ENCODE peak calls at places on chromosomes 6 and 20, in five cellular contexts. K is heart right ventricle, T is fibroblast of lung, A is MM.1S, Y is HCT116. N is an unnamed sample.

GRCh38 chr6:44504321-44504761 is 116.8 kb downstream of the CDC5L start:
- DNase-seq in K (no peak), T (peak; percentile 63), A (no peak), Y (no peak), N (no peak)

GRCh38 chr6:158237656-158238055 is 69.5 kb downstream of the GTF2H5 start:
- DNase-seq in K (no peak), T (no peak), A (no peak), Y (no peak), N (no peak)

GRCh38 chr20:50215917-50216316 is 25.3 kb downstream of the CEBPB start:
- DNase-seq in K (no peak), T (no peak), A (no peak), Y (no peak), N (no peak)

GRCh38 chr6:45923831-45924391 is 91.7 kb downstream of the CLIC5 start:
- DNase-seq in K (no peak), T (peak; percentile 74), A (peak; percentile 24), Y (no peak), N (no peak)

GRCh38 chr6:13725570-13725969 is 13.9 kb upstream of the RANBP9 start:
- DNase-seq in K (no peak), T (no peak), A (no peak), Y (peak; percentile 92), N (peak; percentile 69)

GRCh38 chr6:170444056-170444505 is 109.0 kb downstream of the PSMB1 start:
- DNase-seq in K (no peak), T (no peak), A (peak; percentile 60), Y (no peak), N (no peak)

GRCh38 chr6:29602564-29603361 is 17.8 kb downstream of the OR2H2 start:
- DNase-seq in K (no peak), T (peak; percentile 16), A (peak; percentile 12), Y (peak; percentile 6), N (no peak)

GRCh38 chr20:62050166-62051120 is 15.2 kb downstream of the TAF4 start:
- DNase-seq in K (no peak), T (no peak), A (no peak), Y (no peak), N (no peak)

GRCh38 chr6:155245871-155246270 is 17.9 kb upstream of the CLDN20 start:
- DNase-seq in K (no peak), T (peak; percentile 27), A (no peak), Y (no peak), N (no peak)

GRCh38 chr20:40251284-40251932 is 437.6 kb downstream of the MAFB start:
- DNase-seq in K (no peak), T (peak; percentile 36), A (peak; percentile 23), Y (peak; percentile 37), N (no peak)

GRCh38 chr20:50704971-50705370 is 13.6 kb upstream of the RIPOR3 start:
- DNase-seq in K (no peak), T (no peak), A (no peak), Y (no peak), N (no peak)

DNA sequence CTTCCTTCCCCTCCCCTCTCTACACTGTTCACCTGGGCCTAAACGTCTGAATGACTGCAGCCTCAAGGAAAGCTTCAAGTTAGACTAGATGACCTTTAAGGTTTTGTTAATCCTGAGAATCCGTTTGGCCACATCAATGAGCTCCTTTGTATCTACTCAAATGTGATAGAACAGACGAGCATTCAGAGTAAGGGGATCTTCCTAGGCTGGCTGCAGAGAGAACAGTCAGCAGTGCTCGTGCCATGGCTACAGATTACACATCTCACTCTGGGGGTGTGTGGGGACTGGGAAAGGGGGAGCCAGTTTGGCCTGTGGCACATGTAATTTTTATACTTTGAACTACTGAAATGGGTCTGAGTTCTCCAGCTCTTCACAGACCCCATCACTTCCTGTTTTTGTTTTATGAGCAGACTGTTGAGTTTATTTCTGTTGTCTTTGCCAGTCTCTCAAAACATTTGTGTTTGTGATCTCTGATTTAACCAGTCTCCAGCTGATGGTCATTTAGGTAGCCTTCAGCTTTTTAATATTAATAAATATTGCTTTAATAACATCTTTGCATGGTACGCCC is 50.9 kb downstream of the KCNS1 start:
- DNase-seq in K (no peak), T (no peak), A (no peak), Y (no peak), N (no peak)
- H3K4me1 ChIP-seq in K (peaks cover 43% of the 10 kb centered on the region), T (peaks cover 5% of the 10 kb centered on the region), A (peaks cover 61% of the 10 kb centered on the region), Y (no peaks in the 10 kb centered on the region), N (peaks cover 65% of the 10 kb centered on the region)

GRCh38 chr6:53336070-53336469 is 12.7 kb downstream of the ELOVL5 start:
- DNase-seq in K (no peak), T (no peak), A (no peak), Y (no peak), N (no peak)
- H3K4me1 ChIP-seq in K (peaks cover 67% of the 10 kb centered on the region), T (no peaks in the 10 kb centered on the region), A (peaks cover 45% of the 10 kb centered on the region), Y (peaks cover 6% of the 10 kb centered on the region), N (peaks cover 99% of the 10 kb centered on the region)

GRCh38 chr6:157155838-157156237 is 167.5 kb downstream of the TMEM242 start:
- DNase-seq in K (no peak), T (peak; percentile 66), A (no peak), Y (no peak), N (no peak)

GRCh38 chr6:157159339-157159738 is 164.0 kb downstream of the TMEM242 start:
- DNase-seq in K (no peak), T (no peak), A (no peak), Y (no peak), N (no peak)

GRCh38 chr6:157157228-157157627 is 166.1 kb downstream of the TMEM242 start:
- DNase-seq in K (no peak), T (no peak), A (no peak), Y (no peak), N (no peak)

GRCh38 chr6:157158897-157159296 is 164.4 kb downstream of the TMEM242 start:
- DNase-seq in K (no peak), T (no peak), A (no peak), Y (no peak), N (no peak)

GRCh38 chr6:157158456-157158855 is 164.9 kb downstream of the TMEM242 start:
- DNase-seq in K (no peak), T (no peak), A (no peak), Y (no peak), N (no peak)
- H3K4me1 ChIP-seq in K (peaks cover 21% of the 10 kb centered on the region), T (no peaks in the 10 kb centered on the region), A (no peaks in the 10 kb centered on the region), Y (no peaks in the 10 kb centered on the region), N (no peaks in the 10 kb centered on the region)

GRCh38 chr20:890671-891070 is 25.5 kb downstream of the ANGPT4 start:
- DNase-seq in K (no peak), T (no peak), A (no peak), Y (no peak), N (no peak)

GRCh38 chr20:889110-889509 is 27.0 kb downstream of the ANGPT4 start:
- DNase-seq in K (no peak), T (no peak), A (no peak), Y (no peak), N (no peak)

GRCh38 chr20:887137-887536 is 29.0 kb downstream of the ANGPT4 start:
- DNase-seq in K (no peak), T (no peak), A (no peak), Y (no peak), N (no peak)

GRCh38 chr20:889932-890463 is 26.1 kb downstream of the ANGPT4 start:
- DNase-seq in K (no peak), T (no peak), A (no peak), Y (no peak), N (no peak)

DNA sequence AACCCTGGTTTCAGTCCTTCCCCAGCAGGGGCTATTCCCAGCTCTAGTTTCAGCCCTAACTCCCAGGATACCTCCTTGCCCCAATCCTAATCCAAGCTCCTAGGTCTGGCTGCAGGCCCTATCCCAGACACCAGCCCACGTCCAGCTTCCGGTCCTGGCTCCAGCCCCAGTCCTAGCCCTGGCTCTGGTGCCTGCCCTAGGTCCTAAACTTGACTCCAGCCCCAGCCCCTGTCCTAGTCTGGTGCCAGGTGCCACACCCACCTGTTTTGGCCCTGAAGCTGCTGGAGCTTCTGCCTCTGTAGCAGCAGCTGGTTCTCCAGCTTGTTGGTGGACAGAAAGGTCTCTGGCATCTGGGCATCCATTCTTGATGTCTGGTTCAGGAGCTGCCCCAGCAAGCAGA is 28.1 kb downstream of the ANGPT4 start:
- DNase-seq in K (no peak), T (no peak), A (no peak), Y (no peak), N (no peak)
- H3K4me1 ChIP-seq in K (peaks cover 25% of the 10 kb centered on the region), T (no peaks in the 10 kb centered on the region), A (no peaks in the 10 kb centered on the region), Y (no peaks in the 10 kb centered on the region), N (no peaks in the 10 kb centered on the region)